ENCODE peak calls at places on chromosome 20, in eight cellular contexts. U, K, T, M, G, C, L and Y are unnamed samples.

GRCh38 chr20:52001999-52002666 is 189.4 kb downstream of the ZFP64 start:
- DNase-seq in U (peak; percentile 26), K (no peak), T (no peak), M (no peak), G (no peak), C (no peak), L (no peak), Y (no peak)

GRCh38 chr20:24559114-24559513 is 89.7 kb downstream of the SYNDIG1 start:
- DNase-seq in U (no peak), K (no peak), T (no peak), M (no peak), G (no peak), C (no peak), L (no peak), Y (no peak)

GRCh38 chr20:50120935-50121693 is 8.2 kb upstream of the UBE2V1 start:
- DNase-seq in U (peak; percentile 81), K (peak; percentile 72), T (peak; percentile 43), M (peak; percentile 61), G (peak; percentile 72), C (peak; percentile 60), L (peak; percentile 39), Y (peak; percentile 14)

GRCh38 chr20:21623074-21623780 is 82.2 kb upstream of the PAX1 start:
- DNase-seq in U (no peak), K (no peak), T (no peak), M (no peak), G (no peak), C (no peak), L (no peak), Y (no peak)

GRCh38 chr20:57335392-57335791 is 5.8 kb downstream of the SPO11 start:
- DNase-seq in U (peak; percentile 74), K (no peak), T (no peak), M (no peak), G (no peak), C (peak; percentile 20), L (no peak), Y (no peak)

GRCh38 chr20:6164421-6165341 is 41.9 kb upstream of the FERMT1 start:
- DNase-seq in U (no peak), K (no peak), T (no peak), M (no peak), G (peak; percentile 60), C (no peak), L (no peak), Y (no peak)

GRCh38 chr20:48175261-48175660 is 390.0 kb upstream of the SULF2 start:
- DNase-seq in U (no peak), K (no peak), T (no peak), M (no peak), G (no peak), C (no peak), L (no peak), Y (no peak)

GRCh38 chr20:61964675-61965605 is 100.7 kb downstream of the TAF4 start:
- DNase-seq in U (no peak), K (no peak), T (no peak), M (no peak), G (peak; percentile 20), C (no peak), L (no peak), Y (no peak)

GRCh38 chr20:14622796-14623195 is 285.4 kb upstream of the FLRT3 start:
- DNase-seq in U (peak; percentile 1), K (peak; percentile 18), T (no peak), M (no peak), G (no peak), C (peak; percentile 59), L (no peak), Y (no peak)

GRCh38 chr20:19789009-19789408 is 31.0 kb downstream of the RIN2 start:
- DNase-seq in U (no peak), K (no peak), T (no peak), M (no peak), G (no peak), C (no peak), L (no peak), Y (no peak)

GRCh38 chr20:51489611-51490010 is 52.9 kb downstream of the NFATC2 start:
- DNase-seq in U (no peak), K (no peak), T (no peak), M (no peak), G (no peak), C (no peak), L (no peak), Y (no peak)

GRCh38 chr20:31476648-31477220 is 1.6 kb downstream of the REM1 start:
- DNase-seq in U (no peak), K (no peak), T (no peak), M (no peak), G (no peak), C (no peak), L (no peak), Y (no peak)